ENCODE peak calls at places on chromosomes 2 and 18, in four cellular contexts. G is K562, T is HCT116, V is HepG2. J is an unnamed sample.

GRCh38 chr2:74584088-74584645 is 29.6 kb downstream of the DOK1 start:
- DNase-seq in G (no peak), V (no peak), T (no peak), J (no peak)

GRCh38 chr2:233331536-233331935 is 22.8 kb upstream of the DGKD start:
- DNase-seq in V (no peak), T (no peak), G (no peak), J (no peak)

GRCh38 chr2:46296216-46296839 is 879 bp upstream of the EPAS1 start:
- DNase-seq in V (no peak), G (no peak), T (no peak), J (no peak)

GRCh38 chr2:8587920-8588830 is 93.7 kb upstream of the ID2 start:
- DNase-seq in T (no peak), V (no peak), G (no peak), J (no peak)

GRCh38 chr2:23385351-23385747 is 370 bp downstream of the KLHL29 start:
- DNase-seq in T (no peak), G (no peak), V (no peak), J (no peak)

GRCh38 chr2:216319771-216320170 is 52.5 kb downstream of the MARCHF4 start:
- DNase-seq in T (no peak), G (no peak), V (no peak), J (no peak)

GRCh38 chr2:72124391-72124790 is 23.3 kb downstream of the CYP26B1 start:
- DNase-seq in T (no peak), V (no peak), G (no peak), J (no peak)

GRCh38 chr2:190460533-190460932 is 52.4 kb downstream of the MFSD6 start:
- DNase-seq in G (no peak), V (no peak), T (no peak), J (no peak)

GRCh38 chr2:239399404-239399999 is 1.3 kb downstream of the HDAC4 start:
- DNase-seq in V (peak; percentile 75), G (no peak), T (no peak), J (no peak)

GRCh38 chr18:407168-407567 is 93.3 kb downstream of the COLEC12 start:
- DNase-seq in V (no peak), T (no peak), G (no peak), J (no peak)

GRCh38 chr18:60684843-60685513 is 312.4 kb upstream of the MC4R start:
- DNase-seq in V (peak; percentile 2), G (no peak), T (peak; percentile 19), J (peak; percentile 15)

GRCh38 chr18:23398401-23398800 is 54.7 kb upstream of the RIOK3 start:
- DNase-seq in V (no peak), T (no peak), G (no peak), J (no peak)

GRCh38 chr2:44245068-44245861 is 30.0 kb upstream of the SLC3A1 start:
- DNase-seq in V (no peak), T (no peak), G (no peak), J (no peak)

GRCh38 chr18:63311481-63312409 is 7.8 kb downstream of the BCL2 start:
- DNase-seq in G (no peak), T (no peak), V (no peak), J (no peak)

GRCh38 chr18:21164746-21165145 is 53.1 kb upstream of the ROCK1 start:
- DNase-seq in T (no peak), V (no peak), G (no peak), J (no peak)

GRCh38 chr2:86788881-86789686 is 1.6 kb downstream of the CD8A start:
- DNase-seq in G (no peak), V (no peak), T (no peak), J (no peak)

GRCh38 chr2:85631316-85631715 is 15.3 kb downstream of the USP39 start:
- DNase-seq in G (no peak), T (no peak), V (no peak), J (no peak)

GRCh38 chr2:85635636-85636035 is 19.6 kb downstream of the USP39 start:
- DNase-seq in T (no peak), G (no peak), V (no peak), J (no peak)
- TF ChIP-seq TCF7L2 in T (no peak), G (no peak), V (no peak), J (no peak)

GRCh38 chr2:47389692-47390091 is 13.3 kb upstream of the MSH2 start:
- DNase-seq in G (no peak), V (no peak), T (no peak), J (no peak)
- H3K4me1 ChIP-seq in G (no peaks in the 10 kb centered on the region), V (peaks cover 10% of the 10 kb centered on the region), T (no peaks in the 10 kb centered on the region), J (no peaks in the 10 kb centered on the region)

GRCh38 chr2:238155051-238155760 is 3.6 kb upstream of the ERFE start:
- DNase-seq in G (no peak), V (no peak), T (no peak), J (no peak)
- TF ChIP-seq TCF7L2 in G (no peak), V (no peak), T (no peak), J (no peak)

DNA sequence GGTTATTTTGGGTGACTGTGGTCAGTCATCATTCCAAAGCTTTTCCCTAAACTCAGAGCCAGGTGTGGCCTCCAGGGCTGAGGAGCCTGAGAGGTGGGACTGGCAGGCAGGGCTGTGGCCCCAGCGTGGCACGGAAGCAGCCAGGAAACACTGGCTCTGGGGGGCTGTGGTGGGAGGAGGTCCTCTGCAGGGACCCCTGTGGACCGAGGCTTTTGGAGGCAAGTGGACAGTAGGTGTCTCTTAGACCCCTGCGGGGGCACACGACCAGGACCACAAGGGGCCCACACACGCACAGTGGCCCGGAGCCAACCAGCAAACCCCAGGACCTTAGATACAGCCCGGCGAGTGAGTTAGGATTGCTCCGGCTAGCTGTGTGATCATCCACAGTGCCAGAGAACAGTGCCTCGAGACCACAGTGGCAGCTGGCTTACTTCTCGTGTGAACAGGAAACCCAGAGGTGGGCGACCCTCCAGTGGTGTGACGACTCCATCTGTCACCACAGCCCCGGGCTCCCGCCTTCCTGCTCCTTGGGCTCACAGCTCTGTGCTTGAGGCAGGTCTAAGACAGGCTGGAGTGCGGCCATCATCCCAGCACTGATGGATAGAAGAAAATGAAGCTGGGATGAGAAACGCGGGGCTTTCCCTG is 1.6 kb upstream of the RTP5 start:
- DNase-seq in V (no peak), G (no peak), T (no peak), J (no peak)
- H3K4me1 ChIP-seq in V (no peaks in the 10 kb centered on the region), G (no peaks in the 10 kb centered on the region), T (no peaks in the 10 kb centered on the region), J (peaks cover 9% of the 10 kb centered on the region)

GRCh38 chr18:27967938-27968803 is 208.8 kb downstream of the CDH2 start:
- DNase-seq in V (peak; percentile 55), T (no peak), G (no peak), J (no peak)
- TF ChIP-seq TCF7L2 in V (no peak), T (no peak), G (no peak), J (no peak)

DNA sequence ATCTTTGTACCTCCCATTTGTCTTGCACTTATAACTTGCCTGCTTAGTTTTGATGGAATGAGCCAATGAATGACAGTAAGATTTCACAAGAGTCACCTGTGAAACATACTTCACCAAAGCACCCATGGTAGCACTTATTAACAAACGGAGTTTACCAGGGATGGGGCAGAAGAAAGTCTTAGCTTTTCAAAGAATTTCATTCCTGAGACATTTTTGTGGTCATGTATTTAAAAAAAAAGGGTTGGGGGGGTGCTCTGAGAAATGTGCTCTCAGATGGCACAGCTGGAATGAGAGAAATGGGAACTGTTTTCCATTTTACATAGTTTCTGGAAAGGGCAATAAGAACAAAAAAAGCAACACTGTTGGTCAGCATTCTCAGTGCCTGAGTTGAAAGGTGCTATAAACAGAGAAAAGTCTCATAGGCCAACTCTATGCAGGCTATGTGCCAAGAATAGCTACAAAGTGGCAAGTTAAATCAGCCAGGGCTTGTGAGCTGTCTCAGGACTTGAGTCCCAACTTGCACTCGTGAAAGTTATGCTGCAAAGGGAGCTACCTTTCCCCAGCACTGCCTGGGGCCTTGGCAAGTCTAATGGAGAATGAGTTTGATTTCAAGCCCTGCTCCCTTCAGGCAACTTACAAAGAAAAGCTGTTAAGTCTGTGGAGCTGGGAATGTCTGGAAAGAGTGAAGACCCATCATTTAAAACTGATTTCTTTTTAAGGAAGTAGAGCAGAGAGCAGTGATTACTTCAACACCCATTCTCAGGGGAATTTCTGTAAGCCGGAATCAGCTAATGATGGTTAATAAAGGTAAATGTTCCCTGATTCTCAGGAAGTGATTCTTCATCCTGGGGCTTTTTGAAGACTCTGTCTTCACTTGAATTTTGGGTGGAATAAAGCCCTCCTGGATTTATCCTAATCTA is 170.6 kb downstream of the SLC8A1 start:
- DNase-seq in G (no peak), T (no peak), V (no peak), J (no peak)
- H3K4me1 ChIP-seq in G (no peaks in the 10 kb centered on the region), T (no peaks in the 10 kb centered on the region), V (no peaks in the 10 kb centered on the region), J (no peaks in the 10 kb centered on the region)

GRCh38 chr2:200359552-200359951 is 53.1 kb downstream of the SPATS2L start:
- DNase-seq in T (no peak), V (no peak), G (no peak), J (no peak)

GRCh38 chr2:200357845-200358244 is 51.4 kb downstream of the SPATS2L start:
- DNase-seq in G (no peak), T (no peak), V (no peak), J (no peak)

GRCh38 chr2:200354823-200355751 is 48.6 kb downstream of the SPATS2L start:
- DNase-seq in G (no peak), V (no peak), T (no peak), J (no peak)

GRCh38 chr2:200356306-200356705 is 49.8 kb downstream of the SPATS2L start:
- DNase-seq in G (no peak), T (no peak), V (no peak), J (no peak)

GRCh38 chr2:200356794-200357472 is 50.4 kb downstream of the SPATS2L start:
- DNase-seq in V (no peak), T (no peak), G (no peak), J (no peak)
- TF ChIP-seq TCF7L2 in V (no peak), T (no peak), G (no peak), J (no peak)

J was measured in Panc1.